ENCODE peak calls at places on chromosomes 1 and 21, in six cellular contexts. E, G, I, K, Y and N are unnamed samples.

GRCh38 chr1:3688356-3688755 is 36.0 kb downstream of the TP73 start:
- DNase-seq in E (no peak), G (no peak), I (no peak), K (peak; percentile 68), Y (no peak), N (peak; percentile 47)

GRCh38 chr1:232988572-232989040 is 38.2 kb downstream of the NTPCR start:
- DNase-seq in E (no peak), G (no peak), I (no peak), K (no peak), Y (no peak), N (no peak)

GRCh38 chr1:3785458-3786157 is 10.7 kb downstream of the LRRC47 start:
- DNase-seq in E (no peak), G (peak; percentile 60), I (no peak), K (peak; percentile 74), Y (no peak), N (peak; percentile 37)

GRCh38 chr21:15768045-15768601 is 38.3 kb downstream of the USP25 start:
- DNase-seq in E (no peak), G (no peak), I (no peak), K (no peak), Y (no peak), N (no peak)

GRCh38 chr1:41823453-41823852 is 95.3 kb downstream of the HIVEP3 start:
- DNase-seq in E (no peak), G (no peak), I (no peak), K (no peak), Y (no peak), N (no peak)

GRCh38 chr1:66343569-66344325 is 190.2 kb upstream of the SGIP1 start:
- DNase-seq in E (no peak), G (no peak), I (peak; percentile 79), K (no peak), Y (no peak), N (no peak)

GRCh38 chr1:161731241-161731640 is 9.9 kb downstream of the FCRLB start:
- DNase-seq in E (no peak), G (no peak), I (no peak), K (no peak), Y (no peak), N (no peak)

GRCh38 chr1:181174860-181175259 is 86.4 kb downstream of the IER5 start:
- DNase-seq in E (no peak), G (no peak), I (no peak), K (no peak), Y (no peak), N (no peak)

GRCh38 chr1:1357871-1358432 is 403 bp downstream of the MXRA8 start:
- DNase-seq in E (no peak), G (no peak), I (no peak), K (no peak), Y (no peak), N (no peak)

GRCh38 chr1:110136911-110137310 is 13.4 kb upstream of the SLC6A17 start:
- DNase-seq in E (no peak), G (peak; percentile 4), I (no peak), K (peak; percentile 28), Y (no peak), N (no peak)

GRCh38 chr1:45767035-45767434 is 16.6 kb upstream of the IPP start:
- DNase-seq in E (no peak), G (no peak), I (peak; percentile 13), K (no peak), Y (no peak), N (no peak)

GRCh38 chr1:226778657-226779058 is 39.6 kb upstream of the ITPKB start:
- DNase-seq in E (no peak), G (no peak), I (peak; percentile 96), K (no peak), Y (no peak), N (no peak)

GRCh38 chr21:41501919-41502318 is 6.0 kb downstream of the TMPRSS2 start:
- DNase-seq in E (no peak), G (no peak), I (no peak), K (no peak), Y (no peak), N (no peak)

GRCh38 chr1:45521413-45522323 is at the start of gene PRDX1:
- DNase-seq in E (peak; percentile 72), G (peak; percentile 94), I (peak; percentile 96), K (peak; percentile 99), Y (peak; percentile 93), N (peak; percentile 97)

GRCh38 chr21:35138665-35139381 is 89.7 kb upstream of the RUNX1 start:
- DNase-seq in E (no peak), G (no peak), I (no peak), K (peak; percentile 78), Y (no peak), N (peak; percentile 15)

GRCh38 chr1:59497616-59498015 is 200.7 kb downstream of the FGGY start:
- DNase-seq in E (no peak), G (no peak), I (no peak), K (no peak), Y (no peak), N (no peak)

GRCh38 chr1:112888630-112889029 is 67.4 kb downstream of the SLC16A1 start:
- DNase-seq in E (no peak), G (no peak), I (no peak), K (peak; percentile 60), Y (no peak), N (no peak)

GRCh38 chr1:52002038-52002917 is 11.8 kb upstream of the RAB3B start:
- DNase-seq in E (peak; percentile 82), G (peak; percentile 84), I (peak; percentile 89), K (peak; percentile 91), Y (peak; percentile 65), N (peak; percentile 86)

GRCh38 chr21:36163780-36164426 is 7.3 kb downstream of the DOP1B start:
- DNase-seq in E (no peak), G (no peak), I (no peak), K (no peak), Y (no peak), N (peak; percentile 80)

GRCh38 chr21:35438643-35439404 is 389.7 kb upstream of the RUNX1 start:
- DNase-seq in E (no peak), G (no peak), I (no peak), K (no peak), Y (peak; percentile 21), N (peak; percentile 68)

GRCh38 chr1:181778630-181779285 is 282.8 kb downstream of the ZNF648 start:
- DNase-seq in E (no peak), G (no peak), I (no peak), K (no peak), Y (no peak), N (no peak)

GRCh38 chr1:35369922-35370671 is 101.6 kb downstream of the ZMYM4 start:
- DNase-seq in E (no peak), G (no peak), I (peak; percentile 94), K (peak; percentile 38), Y (no peak), N (peak; percentile 40)

GRCh38 chr1:238621405-238621804 is 730.7 kb upstream of the ZP4 start:
- DNase-seq in E (no peak), G (no peak), I (no peak), K (no peak), Y (no peak), N (no peak)

GRCh38 chr1:238624786-238625185 is 734.1 kb upstream of the ZP4 start:
- DNase-seq in E (no peak), G (no peak), I (no peak), K (no peak), Y (no peak), N (no peak)

GRCh38 chr1:238619652-238620051 is 728.9 kb upstream of the ZP4 start:
- DNase-seq in E (no peak), G (no peak), I (no peak), K (no peak), Y (no peak), N (no peak)
- TF ChIP-seq MAX in E (no peak), G (no peak), I (no peak), K (no peak), Y (no peak), N (no peak)

GRCh38 chr1:156467906-156468305 is 32.7 kb downstream of the MEF2D start:
- DNase-seq in E (no peak), G (no peak), I (no peak), K (no peak), Y (no peak), N (no peak)

GRCh38 chr1:156468693-156469345 is 31.8 kb downstream of the MEF2D start:
- DNase-seq in E (no peak), G (no peak), I (no peak), K (no peak), Y (no peak), N (no peak)

GRCh38 chr1:156474966-156475365 is 25.6 kb downstream of the MEF2D start:
- DNase-seq in E (no peak), G (no peak), I (no peak), K (no peak), Y (no peak), N (no peak)

GRCh38 chr1:156470483-156470882 is 30.1 kb downstream of the MEF2D start:
- DNase-seq in E (no peak), G (no peak), I (no peak), K (no peak), Y (no peak), N (no peak)

GRCh38 chr1:156471496-156472490 is 28.8 kb downstream of the MEF2D start:
- DNase-seq in E (no peak), G (peak; percentile 97), I (no peak), K (no peak), Y (no peak), N (no peak)
- TF ChIP-seq POLR2A in E (no peak), G (no peak), I (no peak), K (no peak), Y (no peak), N (no peak)

GRCh38 chr1:14649976-14650375 is 51.5 kb downstream of the KAZN start:
- DNase-seq in E (no peak), G (no peak), I (no peak), K (no peak), Y (no peak), N (no peak)

GRCh38 chr1:14653461-14653960 is 55.0 kb downstream of the KAZN start:
- DNase-seq in E (no peak), G (no peak), I (no peak), K (no peak), Y (no peak), N (no peak)

GRCh38 chr1:14652840-14653239 is 54.4 kb downstream of the KAZN start:
- DNase-seq in E (no peak), G (no peak), I (no peak), K (no peak), Y (no peak), N (no peak)

GRCh38 chr1:14648931-14649860 is 50.7 kb downstream of the KAZN start:
- DNase-seq in E (no peak), G (no peak), I (no peak), K (no peak), Y (no peak), N (no peak)

DNA sequence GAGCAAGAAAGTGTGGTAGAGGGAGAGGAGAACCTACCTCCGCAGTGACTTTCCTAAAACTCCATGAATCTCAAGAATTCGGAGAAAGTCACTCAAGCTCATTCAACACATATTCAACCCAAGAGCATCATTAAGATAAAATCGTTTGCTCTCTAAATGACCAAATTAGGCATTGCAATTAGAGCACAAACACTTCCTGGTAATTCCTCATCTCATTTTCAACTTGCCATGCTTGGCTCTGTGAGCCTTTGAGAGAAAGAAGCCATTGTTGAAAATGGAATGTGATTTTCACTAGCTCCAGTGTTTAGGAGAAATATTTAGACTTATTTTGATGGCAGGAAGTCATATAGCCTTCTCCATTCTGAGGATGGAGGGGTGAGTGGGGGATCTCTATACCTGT is 52.5 kb downstream of the KAZN start:
- DNase-seq in E (no peak), G (no peak), I (no peak), K (no peak), Y (no peak), N (no peak)
- TF ChIP-seq MYC in E (no peak), G (no peak), I (no peak), K (no peak), Y (no peak), N (no peak)

GRCh38 chr1:160353223-160353622 is 10.0 kb downstream of the NCSTN start:
- DNase-seq in E (no peak), G (no peak), I (no peak), K (no peak), Y (no peak), N (no peak)
- TF ChIP-seq MAX in E (no peak), G (no peak), I (no peak), K (no peak), Y (no peak), N (no peak)